ENCODE peak calls at places on chromosomes 6 and 20, in eight cellular contexts. One of them, this sample, is unnamed.
A peak's percentile ranks its signal among the peaks of the same experiment; 100 is the strongest.

GRCh38 chr6:54267798-54268197 is 40.4 kb upstream of the TINAG start:
- DNase-seq in NB4: peak; percentile 42
- DNase-seq in psoas muscle: no peak
- DNase-seq in fibroblast of mammary gland: peak; percentile 58
- DNase-seq in ovary: no peak
- DNase-seq in tibial artery: no peak
- DNase-seq in progenitor cell of endocrine pancreas: no peak
- DNase-seq in lower lobe of right lung: no peak
- DNase-seq in this sample: peak; percentile 72

GRCh38 chr6:158024566-158025297 is 43.1 kb downstream of the SYNJ2 start:
- DNase-seq in NB4: no peak
- DNase-seq in fibroblast of mammary gland: no peak
- DNase-seq in ovary: no peak
- DNase-seq in tibial artery: no peak
- DNase-seq in psoas muscle: no peak
- DNase-seq in lower lobe of right lung: peak; percentile 14
- DNase-seq in progenitor cell of endocrine pancreas: no peak
- DNase-seq in this sample: no peak

GRCh38 chr6:31497595-31498476 is at the start of gene MICB:
- DNase-seq in ovary: peak; percentile 56
- DNase-seq in NB4: peak; percentile 91
- DNase-seq in lower lobe of right lung: peak; percentile 90
- DNase-seq in tibial artery: peak; percentile 88
- DNase-seq in psoas muscle: peak; percentile 64
- DNase-seq in progenitor cell of endocrine pancreas: peak; percentile 51
- DNase-seq in fibroblast of mammary gland: peak; percentile 66
- DNase-seq in this sample: peak; percentile 92

GRCh38 chr20:56579261-56579660 is 46.2 kb downstream of the FAM209B start:
- DNase-seq in lower lobe of right lung: no peak
- DNase-seq in tibial artery: no peak
- DNase-seq in NB4: no peak
- DNase-seq in ovary: no peak
- DNase-seq in progenitor cell of endocrine pancreas: no peak
- DNase-seq in psoas muscle: no peak
- DNase-seq in fibroblast of mammary gland: no peak
- DNase-seq in this sample: no peak

GRCh38 chr6:42251500-42251899 is 33.8 kb upstream of the MRPS10 start:
- DNase-seq in NB4: no peak
- DNase-seq in psoas muscle: no peak
- DNase-seq in tibial artery: no peak
- DNase-seq in ovary: no peak
- DNase-seq in fibroblast of mammary gland: no peak
- DNase-seq in lower lobe of right lung: no peak
- DNase-seq in progenitor cell of endocrine pancreas: no peak
- DNase-seq in this sample: no peak

GRCh38 chr6:112019619-112020018 is 34.3 kb upstream of the CCN6 start:
- DNase-seq in progenitor cell of endocrine pancreas: no peak
- DNase-seq in fibroblast of mammary gland: no peak
- DNase-seq in ovary: no peak
- DNase-seq in tibial artery: no peak
- DNase-seq in lower lobe of right lung: no peak
- DNase-seq in NB4: no peak
- DNase-seq in psoas muscle: no peak
- DNase-seq in this sample: no peak

GRCh38 chr6:154516276-154516675 is 5.8 kb upstream of the CNKSR3 start:
- DNase-seq in tibial artery: no peak
- DNase-seq in fibroblast of mammary gland: no peak
- DNase-seq in ovary: no peak
- DNase-seq in progenitor cell of endocrine pancreas: no peak
- DNase-seq in lower lobe of right lung: no peak
- DNase-seq in psoas muscle: no peak
- DNase-seq in NB4: no peak
- DNase-seq in this sample: no peak

GRCh38 chr6:87806098-87806497 is 104.1 kb upstream of the AKIRIN2 start:
- DNase-seq in fibroblast of mammary gland: no peak
- DNase-seq in progenitor cell of endocrine pancreas: no peak
- DNase-seq in lower lobe of right lung: no peak
- DNase-seq in ovary: no peak
- DNase-seq in tibial artery: no peak
- DNase-seq in NB4: no peak
- DNase-seq in psoas muscle: no peak
- DNase-seq in this sample: no peak

GRCh38 chr6:160141001-160141726 is 19.5 kb downstream of the SLC22A1 start:
- DNase-seq in tibial artery: no peak
- DNase-seq in NB4: no peak
- DNase-seq in progenitor cell of endocrine pancreas: no peak
- DNase-seq in fibroblast of mammary gland: peak; percentile 76
- DNase-seq in psoas muscle: no peak
- DNase-seq in lower lobe of right lung: no peak
- DNase-seq in ovary: no peak
- DNase-seq in this sample: peak; percentile 75

GRCh38 chr6:111723412-111723970 is 117.8 kb upstream of the TRAF3IP2 start:
- DNase-seq in lower lobe of right lung: no peak
- DNase-seq in psoas muscle: no peak
- DNase-seq in fibroblast of mammary gland: peak; percentile 42
- DNase-seq in progenitor cell of endocrine pancreas: no peak
- DNase-seq in NB4: no peak
- DNase-seq in tibial artery: no peak
- DNase-seq in ovary: no peak
- DNase-seq in this sample: no peak

GRCh38 chr6:31083742-31084354 is 28.5 kb downstream of the C6orf15 start:
- DNase-seq in NB4: peak; percentile 79
- DNase-seq in lower lobe of right lung: no peak
- DNase-seq in fibroblast of mammary gland: peak; percentile 90
- DNase-seq in psoas muscle: peak; percentile 18
- DNase-seq in progenitor cell of endocrine pancreas: peak; percentile 20
- DNase-seq in ovary: no peak
- DNase-seq in tibial artery: no peak
- DNase-seq in this sample: peak; percentile 54

GRCh38 chr6:62393608-62394007 is 107.6 kb upstream of the KHDRBS2 start:
- DNase-seq in psoas muscle: no peak
- DNase-seq in NB4: peak; percentile 6
- DNase-seq in tibial artery: no peak
- DNase-seq in fibroblast of mammary gland: no peak
- DNase-seq in ovary: no peak
- DNase-seq in progenitor cell of endocrine pancreas: no peak
- DNase-seq in lower lobe of right lung: no peak
- DNase-seq in this sample: no peak

GRCh38 chr6:49326337-49326736 is 136.7 kb downstream of the MMUT start:
- DNase-seq in lower lobe of right lung: no peak
- DNase-seq in fibroblast of mammary gland: peak; percentile 42
- DNase-seq in NB4: no peak
- DNase-seq in tibial artery: no peak
- DNase-seq in ovary: no peak
- DNase-seq in psoas muscle: no peak
- DNase-seq in progenitor cell of endocrine pancreas: no peak
- DNase-seq in this sample: peak; percentile 62

GRCh38 chr20:25065044-25065624 is 7.2 kb upstream of the ACSS1 start:
- DNase-seq in NB4: no peak
- DNase-seq in psoas muscle: no peak
- DNase-seq in ovary: no peak
- DNase-seq in tibial artery: no peak
- DNase-seq in progenitor cell of endocrine pancreas: no peak
- DNase-seq in fibroblast of mammary gland: no peak
- DNase-seq in lower lobe of right lung: no peak
- DNase-seq in this sample: no peak

GRCh38 chr6:30600576-30600975 is 16.5 kb downstream of the PPP1R10 start:
- DNase-seq in fibroblast of mammary gland: no peak
- DNase-seq in psoas muscle: no peak
- DNase-seq in ovary: peak; percentile 56
- DNase-seq in tibial artery: no peak
- DNase-seq in lower lobe of right lung: no peak
- DNase-seq in NB4: no peak
- DNase-seq in progenitor cell of endocrine pancreas: no peak
- DNase-seq in this sample: peak; percentile 20

GRCh38 chr20:25707695-25708094 is 11.0 kb upstream of the ZNF337 start:
- DNase-seq in tibial artery: no peak
- DNase-seq in psoas muscle: no peak
- DNase-seq in ovary: no peak
- DNase-seq in progenitor cell of endocrine pancreas: no peak
- DNase-seq in NB4: no peak
- DNase-seq in fibroblast of mammary gland: no peak
- DNase-seq in lower lobe of right lung: no peak
- DNase-seq in this sample: no peak

GRCh38 chr6:158068893-158069799 is 87.5 kb downstream of the SYNJ2 start:
- DNase-seq in progenitor cell of endocrine pancreas: no peak
- DNase-seq in ovary: no peak
- DNase-seq in fibroblast of mammary gland: peak; percentile 61
- DNase-seq in tibial artery: peak; percentile 76
- DNase-seq in NB4: no peak
- DNase-seq in psoas muscle: no peak
- DNase-seq in lower lobe of right lung: peak; percentile 78
- DNase-seq in this sample: peak; percentile 93

GRCh38 chr20:23147964-23148720 is 62.0 kb upstream of the CD93 start:
- DNase-seq in psoas muscle: peak; percentile 87
- DNase-seq in progenitor cell of endocrine pancreas: no peak
- DNase-seq in ovary: no peak
- DNase-seq in NB4: peak; percentile 91
- DNase-seq in lower lobe of right lung: peak; percentile 80
- DNase-seq in fibroblast of mammary gland: peak; percentile 95
- DNase-seq in tibial artery: peak; percentile 87
- DNase-seq in this sample: peak; percentile 80

GRCh38 chr20:62248890-62249560 is 10.7 kb downstream of the OSBPL2 start:
- DNase-seq in NB4: peak; percentile 47
- DNase-seq in ovary: no peak
- DNase-seq in tibial artery: no peak
- DNase-seq in fibroblast of mammary gland: no peak
- DNase-seq in lower lobe of right lung: no peak
- DNase-seq in progenitor cell of endocrine pancreas: no peak
- DNase-seq in psoas muscle: no peak
- DNase-seq in this sample: no peak

GRCh38 chr6:34155471-34156300 is 9.8 kb upstream of the GRM4 start:
- DNase-seq in NB4: no peak
- DNase-seq in progenitor cell of endocrine pancreas: no peak
- DNase-seq in psoas muscle: no peak
- DNase-seq in tibial artery: no peak
- DNase-seq in lower lobe of right lung: no peak
- DNase-seq in ovary: no peak
- DNase-seq in fibroblast of mammary gland: no peak
- DNase-seq in this sample: no peak

GRCh38 chr6:148200302-148200701 is 142.3 kb upstream of the SASH1 start:
- DNase-seq in psoas muscle: no peak
- DNase-seq in tibial artery: no peak
- DNase-seq in lower lobe of right lung: no peak
- DNase-seq in NB4: no peak
- DNase-seq in progenitor cell of endocrine pancreas: no peak
- DNase-seq in fibroblast of mammary gland: no peak
- DNase-seq in ovary: peak; percentile 21
- DNase-seq in this sample: no peak

GRCh38 chr20:45098096-45098773 is 2.7 kb downstream of the KCNS1 start:
- DNase-seq in NB4: no peak
- DNase-seq in ovary: no peak
- DNase-seq in fibroblast of mammary gland: peak; percentile 35
- DNase-seq in tibial artery: no peak
- DNase-seq in lower lobe of right lung: no peak
- DNase-seq in progenitor cell of endocrine pancreas: no peak
- DNase-seq in psoas muscle: no peak
- DNase-seq in this sample: no peak
- TF ChIP-seq CTCF in NB4: peak; percentile 6
- TF ChIP-seq CTCF in ovary: no peak
- TF ChIP-seq CTCF in fibroblast of mammary gland: no peak
- TF ChIP-seq CTCF in tibial artery: no peak
- TF ChIP-seq CTCF in lower lobe of right lung: no peak
- TF ChIP-seq CTCF in progenitor cell of endocrine pancreas: peak; percentile 44
- TF ChIP-seq CTCF in psoas muscle: no peak
- TF ChIP-seq CTCF in this sample: no peak

GRCh38 chr20:9608639-9609440 is 94.5 kb downstream of the LAMP5 start:
- DNase-seq in tibial artery: no peak
- DNase-seq in ovary: no peak
- DNase-seq in psoas muscle: no peak
- DNase-seq in fibroblast of mammary gland: no peak
- DNase-seq in NB4: no peak
- DNase-seq in lower lobe of right lung: no peak
- DNase-seq in progenitor cell of endocrine pancreas: no peak
- DNase-seq in this sample: no peak
- TF ChIP-seq CTCF in tibial artery: no peak
- TF ChIP-seq CTCF in ovary: no peak
- TF ChIP-seq CTCF in psoas muscle: no peak
- TF ChIP-seq CTCF in fibroblast of mammary gland: no peak
- TF ChIP-seq CTCF in NB4: no peak
- TF ChIP-seq CTCF in lower lobe of right lung: no peak
- TF ChIP-seq CTCF in progenitor cell of endocrine pancreas: no peak
- TF ChIP-seq CTCF in this sample: no peak

DNA sequence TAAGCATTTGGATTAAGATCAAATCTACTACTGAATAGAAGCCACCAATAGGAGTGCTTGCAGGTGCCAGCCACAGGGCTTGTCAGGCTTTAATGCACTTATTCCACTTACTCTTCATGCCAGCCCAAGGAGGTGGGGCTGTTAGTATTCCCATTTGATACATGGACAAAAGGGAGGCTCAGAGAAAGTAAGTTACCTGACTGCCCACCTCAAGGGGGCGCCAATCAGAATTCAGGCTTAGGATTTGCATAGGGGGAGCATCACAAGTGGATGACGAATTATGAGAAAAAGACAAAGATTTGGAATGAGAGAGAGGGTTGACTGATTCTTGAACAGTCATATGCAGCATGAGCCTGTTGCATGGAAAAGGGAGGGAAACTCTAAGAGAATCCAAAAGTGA is 188.4 kb upstream of the TSHZ2 start:
- DNase-seq in progenitor cell of endocrine pancreas: no peak
- DNase-seq in NB4: peak; percentile 33
- DNase-seq in tibial artery: no peak
- DNase-seq in fibroblast of mammary gland: peak; percentile 33
- DNase-seq in lower lobe of right lung: no peak
- DNase-seq in ovary: no peak
- DNase-seq in psoas muscle: no peak
- DNase-seq in this sample: peak; percentile 31
- TF ChIP-seq CTCF in progenitor cell of endocrine pancreas: peak; percentile 41
- TF ChIP-seq CTCF in NB4: peak; percentile 58
- TF ChIP-seq CTCF in tibial artery: no peak
- TF ChIP-seq CTCF in fibroblast of mammary gland: peak; percentile 45
- TF ChIP-seq CTCF in lower lobe of right lung: peak; percentile 23
- TF ChIP-seq CTCF in ovary: no peak
- TF ChIP-seq CTCF in psoas muscle: no peak
- TF ChIP-seq CTCF in this sample: peak; percentile 21

GRCh38 chr6:38937839-38938613 is 110.6 kb upstream of the GLP1R start:
- DNase-seq in ovary: no peak
- DNase-seq in NB4: no peak
- DNase-seq in progenitor cell of endocrine pancreas: no peak
- DNase-seq in tibial artery: no peak
- DNase-seq in psoas muscle: no peak
- DNase-seq in fibroblast of mammary gland: no peak
- DNase-seq in lower lobe of right lung: no peak
- DNase-seq in this sample: no peak

GRCh38 chr6:38942442-38942841 is 106.1 kb upstream of the GLP1R start:
- DNase-seq in progenitor cell of endocrine pancreas: no peak
- DNase-seq in fibroblast of mammary gland: no peak
- DNase-seq in tibial artery: no peak
- DNase-seq in NB4: no peak
- DNase-seq in lower lobe of right lung: no peak
- DNase-seq in ovary: no peak
- DNase-seq in psoas muscle: no peak
- DNase-seq in this sample: no peak

GRCh38 chr6:38944655-38945279 is 103.8 kb upstream of the GLP1R start:
- DNase-seq in psoas muscle: no peak
- DNase-seq in progenitor cell of endocrine pancreas: no peak
- DNase-seq in fibroblast of mammary gland: no peak
- DNase-seq in ovary: no peak
- DNase-seq in lower lobe of right lung: no peak
- DNase-seq in NB4: no peak
- DNase-seq in tibial artery: no peak
- DNase-seq in this sample: no peak

GRCh38 chr6:38938741-38939140 is 109.8 kb upstream of the GLP1R start:
- DNase-seq in progenitor cell of endocrine pancreas: no peak
- DNase-seq in NB4: no peak
- DNase-seq in fibroblast of mammary gland: no peak
- DNase-seq in ovary: no peak
- DNase-seq in psoas muscle: no peak
- DNase-seq in lower lobe of right lung: no peak
- DNase-seq in tibial artery: no peak
- DNase-seq in this sample: no peak

GRCh38 chr6:38943964-38944363 is 104.6 kb upstream of the GLP1R start:
- DNase-seq in ovary: no peak
- DNase-seq in lower lobe of right lung: no peak
- DNase-seq in fibroblast of mammary gland: no peak
- DNase-seq in psoas muscle: no peak
- DNase-seq in NB4: no peak
- DNase-seq in progenitor cell of endocrine pancreas: no peak
- DNase-seq in tibial artery: no peak
- DNase-seq in this sample: peak; percentile 5
- TF ChIP-seq CTCF in ovary: no peak
- TF ChIP-seq CTCF in lower lobe of right lung: no peak
- TF ChIP-seq CTCF in fibroblast of mammary gland: no peak
- TF ChIP-seq CTCF in psoas muscle: no peak
- TF ChIP-seq CTCF in NB4: peak; percentile 10
- TF ChIP-seq CTCF in progenitor cell of endocrine pancreas: no peak
- TF ChIP-seq CTCF in tibial artery: no peak
- TF ChIP-seq CTCF in this sample: no peak